ENCODE peak calls at places on chromosomes 13 and 19, in eight cellular contexts. E, P, F, B, O, S, I and A are unnamed samples.

GRCh38 chr13:87035538-87035937 is 635.6 kb upstream of the SLITRK5 start:
- DNase-seq in E (no peak), P (no peak), F (no peak), B (no peak), O (no peak), S (no peak), I (no peak), A (no peak)

GRCh38 chr19:18097993-18098890 is 664 bp downstream of the MAST3 start:
- DNase-seq in E (no peak), P (no peak), F (no peak), B (no peak), O (no peak), S (no peak), I (no peak), A (no peak)

GRCh38 chr19:10143700-10144099 is 24.0 kb upstream of the EIF3G start:
- DNase-seq in E (no peak), P (no peak), F (no peak), B (no peak), O (no peak), S (no peak), I (no peak), A (no peak)

GRCh38 chr13:22837980-22838615 is 342.7 kb upstream of the SGCG start:
- DNase-seq in E (no peak), P (no peak), F (no peak), B (no peak), O (no peak), S (no peak), I (no peak), A (no peak)

GRCh38 chr19:2462635-2463421 is 6.1 kb upstream of the LMNB2 start:
- DNase-seq in E (no peak), P (peak), F (peak), B (peak), O (no peak), S (peak), I (no peak), A (peak)

GRCh38 chr19:13881231-13881691 is 4.3 kb downstream of the NANOS3 start:
- DNase-seq in E (no peak), P (no peak), F (no peak), B (no peak), O (no peak), S (no peak), I (no peak), A (no peak)

GRCh38 chr13:38661276-38661675 is 25.6 kb upstream of the FREM2 start:
- DNase-seq in E (no peak), P (no peak), F (no peak), B (no peak), O (no peak), S (no peak), I (no peak), A (no peak)

GRCh38 chr13:76720827-76721226 is 165.4 kb downstream of the KCTD12 start:
- DNase-seq in E (no peak), P (no peak), F (no peak), B (no peak), O (no peak), S (no peak), I (no peak), A (no peak)

GRCh38 chr19:57280913-57281425 is 684 bp downstream of the ZNF460 start:
- DNase-seq in E (peak), P (no peak), F (no peak), B (no peak), O (no peak), S (no peak), I (no peak), A (no peak)

GRCh38 chr13:73937420-73937819 is 196.8 kb downstream of the KLF12 start:
- DNase-seq in E (no peak), P (no peak), F (no peak), B (no peak), O (no peak), S (no peak), I (no peak), A (no peak)

GRCh38 chr13:35157143-35157755 is 215.2 kb downstream of the NBEA start:
- DNase-seq in E (peak), P (peak), F (no peak), B (no peak), O (no peak), S (peak), I (peak), A (no peak)

GRCh38 chr13:25783076-25783475 is 268.7 kb downstream of the SHISA2 start:
- DNase-seq in E (no peak), P (no peak), F (no peak), B (no peak), O (no peak), S (no peak), I (no peak), A (no peak)

GRCh38 chr13:99004931-99005330 is 27.1 kb upstream of the DOCK9 start:
- DNase-seq in E (no peak), P (no peak), F (no peak), B (no peak), O (no peak), S (no peak), I (no peak), A (no peak)

GRCh38 chr19:53957448-53958167 is 5.1 kb upstream of the CACNG8 start:
- DNase-seq in E (no peak), P (no peak), F (no peak), B (no peak), O (no peak), S (no peak), I (no peak), A (no peak)
- TF ChIP-seq POLR2A in E (no peak), P (no peak), F (no peak), B (no peak), O (no peak), S (no peak), I (no peak), A (no peak)

GRCh38 chr19:55461974-55462628 is 659 bp upstream of the ISOC2 start:
- DNase-seq in E (no peak), P (no peak), F (no peak), B (no peak), O (no peak), S (no peak), I (peak), A (no peak)
- TF ChIP-seq POLR2A in E (peak), P (no peak), F (no peak), B (no peak), O (no peak), S (peak), I (peak), A (peak)

GRCh38 chr19:3761382-3762129 is at the start of gene APBA3:
- DNase-seq in E (peak), P (peak), F (peak), B (peak), O (peak), S (peak), I (peak), A (peak)
- TF ChIP-seq POLR2A in E (peak), P (no peak), F (no peak), B (no peak), O (peak), S (no peak), I (peak), A (peak)

GRCh38 chr19:42216653-42217521 is 590 bp downstream of the DEDD2 start:
- DNase-seq in E (peak), P (peak), F (peak), B (peak), O (no peak), S (no peak), I (peak), A (no peak)
- TF ChIP-seq POLR2A in E (no peak), P (peak), F (no peak), B (no peak), O (no peak), S (no peak), I (no peak), A (no peak)

GRCh38 chr13:102190930-102191329 is 210.9 kb downstream of the FGF14 start:
- DNase-seq in E (no peak), P (no peak), F (no peak), B (no peak), O (no peak), S (no peak), I (no peak), A (no peak)

GRCh38 chr13:102183509-102184182 is 218.2 kb downstream of the FGF14 start:
- DNase-seq in E (no peak), P (peak), F (no peak), B (no peak), O (no peak), S (no peak), I (no peak), A (no peak)

GRCh38 chr13:102185375-102185984 is 216.4 kb downstream of the FGF14 start:
- DNase-seq in E (no peak), P (no peak), F (no peak), B (no peak), O (no peak), S (no peak), I (no peak), A (no peak)

GRCh38 chr13:102191951-102192461 is 209.8 kb downstream of the FGF14 start:
- DNase-seq in E (no peak), P (peak), F (no peak), B (no peak), O (no peak), S (no peak), I (no peak), A (no peak)

GRCh38 chr13:102187313-102187712 is 214.5 kb downstream of the FGF14 start:
- DNase-seq in E (no peak), P (no peak), F (no peak), B (no peak), O (no peak), S (no peak), I (no peak), A (no peak)
- TF ChIP-seq POLR2A in E (no peak), P (no peak), F (no peak), B (no peak), O (no peak), S (no peak), I (no peak), A (no peak)

GRCh38 chr13:91357613-91358383 is 10.3 kb downstream of the MIR17HG start:
- DNase-seq in E (no peak), P (no peak), F (no peak), B (no peak), O (no peak), S (no peak), I (no peak), A (no peak)
- TF ChIP-seq POLR2A in E (no peak), P (no peak), F (no peak), B (no peak), O (no peak), S (no peak), I (no peak), A (no peak)

DNA sequence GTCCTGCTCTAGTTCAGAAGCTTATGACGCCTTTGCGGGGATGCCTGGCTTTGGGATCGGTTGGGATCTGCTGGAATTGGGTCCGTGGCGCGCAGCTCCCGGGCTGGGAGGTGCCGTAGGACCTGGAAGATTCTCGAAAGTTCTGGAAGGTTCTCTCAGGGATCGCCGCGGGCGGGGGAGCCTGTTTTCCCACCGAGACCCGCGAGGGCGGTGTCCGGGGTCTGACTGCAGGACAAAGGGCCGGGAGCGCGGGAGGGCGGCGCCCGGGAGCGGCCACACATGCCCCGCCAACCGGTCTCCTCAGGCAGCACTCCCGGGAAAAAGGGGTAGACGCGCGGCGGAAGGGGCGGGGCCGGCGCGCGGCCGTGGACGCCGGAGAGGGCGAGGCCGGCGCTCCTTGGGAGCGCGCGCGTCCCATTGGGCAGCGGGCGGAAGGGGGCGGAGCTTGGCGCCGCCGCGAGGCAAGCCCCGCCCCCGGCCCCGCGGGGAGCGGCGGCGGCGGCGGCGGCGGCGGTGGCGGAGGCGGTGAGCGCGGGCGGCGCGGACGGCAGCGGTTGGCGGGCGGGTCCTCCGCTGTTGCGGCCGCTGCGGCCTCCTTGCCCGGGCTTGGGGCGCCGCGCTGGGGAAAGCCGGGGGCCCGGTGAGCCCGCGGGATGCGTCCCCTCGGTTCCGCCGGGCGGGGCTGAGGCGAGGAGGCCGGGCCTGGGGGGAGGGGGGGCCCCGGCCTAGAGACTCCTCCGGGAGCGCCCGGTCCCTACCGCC is 29.0 kb upstream of the NDUFS7 start:
- DNase-seq in E (peak), P (peak), F (peak), B (peak), O (peak), S (peak), I (peak), A (peak)
- TF ChIP-seq POLR2A in E (peak), P (peak), F (peak), B (no peak), O (peak), S (no peak), I (peak), A (peak)